ENCODE peak calls at places on chromosomes 3 and 15, in ten cellular contexts. O is non-pigmented ciliary epithelial cell; D is HCT116; R is activated CD4-positive, alpha-beta T cell treated with anti-CD3 and anti-CD28 coated beads for 36 hours; Y is AG09319; I is progenitor cell of endocrine pancreas; H is ovary; V is T-helper 1 cell; X is cerebellar cortex; B is uterus. M is an unnamed sample.

GRCh38 chr3:5122741-5123706 is 932 bp downstream of the ARL8B start:
- DNase-seq in V (peak), O (no peak), B (peak), X (peak), R (peak), H (peak), I (no peak), D (no peak), Y (peak), M (no peak)

GRCh38 chr3:137866001-137866400 is 101.9 kb downstream of the SOX14 start:
- DNase-seq in V (no peak), R (no peak), D (no peak), X (no peak), H (no peak), I (no peak), Y (no peak), B (no peak), O (no peak), M (no peak)

GRCh38 chr15:90358124-90359033 is 6.3 kb downstream of the ZNF774 start:
- DNase-seq in D (no peak), O (peak), H (no peak), X (no peak), Y (no peak), V (no peak), I (no peak), B (no peak), R (peak), M (no peak)

GRCh38 chr3:24460974-24461373 is 33.7 kb downstream of the THRB start:
- DNase-seq in Y (no peak), B (no peak), H (no peak), X (no peak), I (no peak), V (no peak), O (no peak), D (no peak), R (no peak), M (no peak)

GRCh38 chr3:100354850-100355249 is 20.3 kb downstream of the NIT2 start:
- DNase-seq in B (no peak), I (no peak), R (no peak), Y (no peak), O (no peak), X (no peak), H (no peak), V (no peak), D (no peak), M (no peak)

GRCh38 chr15:98700501-98700900 is 52.2 kb downstream of the IGF1R start:
- DNase-seq in D (no peak), X (no peak), O (no peak), V (no peak), H (no peak), Y (no peak), R (peak), B (no peak), I (no peak), M (no peak)

GRCh38 chr3:126654571-126655393 is at the start of gene TXNRD3:
- DNase-seq in Y (peak), I (peak), H (peak), O (no peak), V (peak), R (peak), D (peak), X (peak), B (peak), M (peak)

GRCh38 chr3:52742418-52743041 is 28.2 kb downstream of the NEK4 start:
- DNase-seq in B (no peak), H (no peak), D (peak), V (peak), I (no peak), X (peak), O (peak), R (no peak), Y (no peak), M (no peak)

GRCh38 chr3:125149462-125149861 is 63.1 kb downstream of the SLC12A8 start:
- DNase-seq in Y (no peak), R (no peak), O (no peak), H (no peak), D (no peak), V (no peak), X (no peak), I (no peak), B (no peak), M (no peak)

GRCh38 chr3:195727596-195728195 is 6.9 kb downstream of the MUC20 start:
- DNase-seq in R (no peak), B (no peak), D (no peak), O (no peak), I (no peak), H (no peak), V (peak), Y (no peak), X (no peak), M (no peak)

GRCh38 chr3:64684715-64685261 is 3.0 kb downstream of the ADAMTS9 start:
- DNase-seq in H (peak), X (no peak), R (no peak), D (no peak), I (peak), V (no peak), O (no peak), B (peak), Y (no peak), M (no peak)

GRCh38 chr3:21779909-21780308 is 28.9 kb upstream of the ZNF385D start:
- DNase-seq in R (no peak), I (no peak), D (no peak), Y (no peak), H (no peak), X (no peak), B (no peak), V (no peak), O (no peak), M (peak)

GRCh38 chr3:108488631-108489030 is 21.8 kb downstream of the MYH15 start:
- DNase-seq in V (no peak), B (no peak), Y (no peak), R (no peak), I (no peak), D (no peak), O (no peak), H (no peak), X (no peak), M (no peak)

GRCh38 chr3:168091961-168092360 is 3.8 kb downstream of the GOLIM4 start:
- DNase-seq in I (no peak), Y (no peak), O (no peak), D (no peak), B (no peak), H (no peak), V (no peak), R (no peak), X (no peak), M (no peak)

GRCh38 chr3:197961582-197961945 is 1.5 kb downstream of the LMLN start:
- DNase-seq in H (no peak), O (no peak), R (no peak), V (no peak), Y (no peak), X (no peak), B (no peak), I (no peak), D (no peak), M (no peak)

GRCh38 chr3:146382386-146382785 is 87.0 kb downstream of the PLSCR2 start:
- DNase-seq in B (no peak), Y (no peak), D (peak), O (no peak), R (no peak), V (no peak), H (no peak), I (no peak), X (no peak), M (no peak)

GRCh38 chr15:82663186-82663600 is 16.0 kb upstream of the CPEB1 start:
- DNase-seq in H (peak), R (peak), B (no peak), Y (no peak), X (no peak), O (no peak), I (peak), D (no peak), V (peak), M (no peak)

GRCh38 chr3:173058229-173058628 is 82.8 kb downstream of the SPATA16 start:
- DNase-seq in X (no peak), O (no peak), H (no peak), B (no peak), V (no peak), D (no peak), I (no peak), R (no peak), Y (no peak), M (no peak)

GRCh38 chr3:194395201-194395600 is 3.9 kb downstream of the GP5 start:
- DNase-seq in D (no peak), R (peak), B (no peak), V (peak), O (no peak), X (no peak), H (no peak), Y (no peak), I (no peak), M (peak)

M was measured in NCI-H1048.